ENCODE peak calls at places on chromosomes 2 and 18, in four cellular contexts. One of them, this sample, is unnamed.

GRCh38 chr2:158381205-158381604 is 75.3 kb downstream of the CCDC148 start:
- DNase-seq in GM12865: no peak
- DNase-seq in nephron progenitor cell: no peak
- DNase-seq in A549: no peak
- DNase-seq in this sample: no peak

GRCh38 chr2:200466703-200467418 is 43.0 kb downstream of the KCTD18 start:
- DNase-seq in GM12865: no peak
- DNase-seq in nephron progenitor cell: no peak
- DNase-seq in A549: no peak
- DNase-seq in this sample: no peak

GRCh38 chr2:188209218-188209617 is 82.5 kb upstream of the GULP1 start:
- DNase-seq in GM12865: no peak
- DNase-seq in nephron progenitor cell: no peak
- DNase-seq in A549: no peak
- DNase-seq in this sample: no peak

GRCh38 chr2:38146917-38147307 is 71.0 kb upstream of the CYP1B1 start:
- DNase-seq in GM12865: peak
- DNase-seq in nephron progenitor cell: no peak
- DNase-seq in A549: peak
- DNase-seq in this sample: no peak

GRCh38 chr18:35713545-35713944 is 132.0 kb downstream of the GALNT1 start:
- DNase-seq in GM12865: no peak
- DNase-seq in nephron progenitor cell: no peak
- DNase-seq in A549: no peak
- DNase-seq in this sample: no peak

GRCh38 chr2:29114514-29114840 is 738 bp upstream of the CLIP4 start:
- DNase-seq in GM12865: peak
- DNase-seq in nephron progenitor cell: no peak
- DNase-seq in A549: no peak
- DNase-seq in this sample: no peak

GRCh38 chr18:47296462-47296861 is 45.0 kb upstream of the SKOR2 start:
- DNase-seq in GM12865: no peak
- DNase-seq in nephron progenitor cell: no peak
- DNase-seq in A549: no peak
- DNase-seq in this sample: no peak

GRCh38 chr18:23629444-23629946 is 33.2 kb downstream of the ANKRD29 start:
- DNase-seq in GM12865: peak
- DNase-seq in nephron progenitor cell: no peak
- DNase-seq in A549: peak
- DNase-seq in this sample: no peak

GRCh38 chr2:204030337-204030736 is 93.8 kb downstream of the ICOS start:
- DNase-seq in GM12865: no peak
- DNase-seq in nephron progenitor cell: no peak
- DNase-seq in A549: no peak
- DNase-seq in this sample: no peak

GRCh38 chr2:136119717-136120675 is 2.0 kb upstream of the CXCR4 start:
- DNase-seq in GM12865: no peak
- DNase-seq in nephron progenitor cell: no peak
- DNase-seq in A549: no peak
- DNase-seq in this sample: no peak

GRCh38 chr2:3214827-3215404 is 162.7 kb downstream of the EIPR1 start:
- DNase-seq in GM12865: no peak
- DNase-seq in nephron progenitor cell: no peak
- DNase-seq in A549: no peak
- DNase-seq in this sample: no peak

GRCh38 chr2:159427048-159427447 is 140.5 kb upstream of the WDSUB1 start:
- DNase-seq in GM12865: no peak
- DNase-seq in nephron progenitor cell: no peak
- DNase-seq in A549: no peak
- DNase-seq in this sample: no peak

GRCh38 chr2:210476194-210477128 is at the start of gene LANCL1:
- DNase-seq in GM12865: peak
- DNase-seq in nephron progenitor cell: peak
- DNase-seq in A549: peak
- DNase-seq in this sample: peak

GRCh38 chr2:113069676-113070605 is 2.2 kb downstream of the IL1F10 start:
- DNase-seq in GM12865: no peak
- DNase-seq in nephron progenitor cell: no peak
- DNase-seq in A549: no peak
- DNase-seq in this sample: no peak

GRCh38 chr2:231670892-231671616 is 37.3 kb upstream of the PTMA start:
- DNase-seq in GM12865: peak
- DNase-seq in nephron progenitor cell: no peak
- DNase-seq in A549: peak
- DNase-seq in this sample: no peak

GRCh38 chr2:102604754-102605153 is 14.6 kb upstream of the SLC9A2 start:
- DNase-seq in GM12865: peak
- DNase-seq in nephron progenitor cell: no peak
- DNase-seq in A549: peak
- DNase-seq in this sample: no peak

DNA sequence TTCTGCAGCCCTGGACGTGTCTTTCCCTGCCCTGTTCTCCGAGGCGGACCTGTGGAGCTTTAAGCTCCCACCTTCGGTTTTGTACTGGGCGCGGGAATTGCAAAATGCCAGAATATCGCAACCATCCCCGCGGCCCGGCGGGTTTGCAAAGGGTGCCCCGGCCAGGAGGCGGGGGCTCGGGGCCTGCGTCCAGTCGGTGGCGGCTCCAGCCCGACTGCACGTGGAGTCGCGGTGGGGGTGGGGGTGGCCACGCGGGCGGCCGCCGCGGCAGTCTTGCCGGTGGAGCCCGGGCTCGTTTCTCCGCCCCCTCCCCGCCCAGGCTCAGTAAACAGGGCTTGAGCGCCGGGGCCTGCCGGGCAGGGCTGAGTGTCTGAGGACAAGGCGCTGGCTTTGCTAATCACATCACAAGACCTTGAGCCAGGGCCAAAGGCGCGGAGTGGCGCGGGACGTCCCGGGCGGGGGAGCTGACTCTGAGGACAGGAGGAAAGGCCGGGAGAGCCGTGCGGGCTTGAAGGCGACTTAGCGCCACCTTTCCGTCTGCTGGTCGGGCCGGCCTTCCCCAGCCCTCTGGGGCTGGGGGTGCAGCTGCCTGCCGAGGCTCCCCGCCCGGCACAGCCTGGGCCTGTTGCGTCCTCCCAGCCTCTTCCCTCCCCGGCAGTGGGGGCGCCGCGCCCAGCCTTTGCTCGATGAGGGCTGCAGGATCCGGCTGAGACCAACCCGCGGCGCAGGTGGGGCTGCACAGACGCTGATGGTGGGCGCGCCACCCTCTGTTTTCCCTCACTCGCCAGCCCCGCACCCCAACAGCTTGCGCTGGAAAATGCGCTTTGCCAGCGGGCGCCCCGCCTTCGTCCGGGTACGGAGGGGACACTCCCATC is 786 bp upstream of the ZFP36L2 start:
- DNase-seq in GM12865: peak
- DNase-seq in nephron progenitor cell: peak
- DNase-seq in A549: peak
- DNase-seq in this sample: peak
- TF ChIP-seq CTCF in GM12865: peak
- TF ChIP-seq CTCF in nephron progenitor cell: no peak
- TF ChIP-seq CTCF in A549: peak
- TF ChIP-seq CTCF in this sample: peak

DNA sequence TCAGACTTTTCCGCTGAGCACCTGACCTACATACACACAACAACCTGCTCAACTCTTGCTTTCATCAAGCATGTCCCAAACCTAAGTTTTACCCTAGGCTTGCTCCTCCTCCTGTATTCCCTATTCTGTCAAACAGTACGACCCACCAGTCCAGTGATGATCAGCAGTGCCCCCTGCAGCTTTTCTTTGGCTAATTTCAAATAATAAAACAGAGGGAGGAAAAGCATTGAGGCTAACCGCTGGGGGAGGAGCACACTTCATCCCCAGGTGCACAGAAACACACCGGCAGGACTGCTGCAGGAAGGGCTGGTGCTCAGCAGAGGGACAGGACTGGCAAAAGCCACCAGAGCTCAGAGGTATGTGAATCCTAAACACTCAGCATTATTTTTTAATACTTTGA is 21.2 kb downstream of the E2F6 start:
- DNase-seq in GM12865: no peak
- DNase-seq in nephron progenitor cell: no peak
- DNase-seq in A549: no peak
- DNase-seq in this sample: no peak
- TF ChIP-seq CTCF in GM12865: no peak
- TF ChIP-seq CTCF in nephron progenitor cell: no peak
- TF ChIP-seq CTCF in A549: no peak
- TF ChIP-seq CTCF in this sample: no peak

GRCh38 chr2:96527052-96527964 is 9.2 kb upstream of the ARID5A start:
- DNase-seq in GM12865: peak
- DNase-seq in nephron progenitor cell: peak
- DNase-seq in A549: no peak
- DNase-seq in this sample: peak
- TF ChIP-seq CTCF in GM12865: peak
- TF ChIP-seq CTCF in nephron progenitor cell: no peak
- TF ChIP-seq CTCF in A549: no peak
- TF ChIP-seq CTCF in this sample: no peak

DNA sequence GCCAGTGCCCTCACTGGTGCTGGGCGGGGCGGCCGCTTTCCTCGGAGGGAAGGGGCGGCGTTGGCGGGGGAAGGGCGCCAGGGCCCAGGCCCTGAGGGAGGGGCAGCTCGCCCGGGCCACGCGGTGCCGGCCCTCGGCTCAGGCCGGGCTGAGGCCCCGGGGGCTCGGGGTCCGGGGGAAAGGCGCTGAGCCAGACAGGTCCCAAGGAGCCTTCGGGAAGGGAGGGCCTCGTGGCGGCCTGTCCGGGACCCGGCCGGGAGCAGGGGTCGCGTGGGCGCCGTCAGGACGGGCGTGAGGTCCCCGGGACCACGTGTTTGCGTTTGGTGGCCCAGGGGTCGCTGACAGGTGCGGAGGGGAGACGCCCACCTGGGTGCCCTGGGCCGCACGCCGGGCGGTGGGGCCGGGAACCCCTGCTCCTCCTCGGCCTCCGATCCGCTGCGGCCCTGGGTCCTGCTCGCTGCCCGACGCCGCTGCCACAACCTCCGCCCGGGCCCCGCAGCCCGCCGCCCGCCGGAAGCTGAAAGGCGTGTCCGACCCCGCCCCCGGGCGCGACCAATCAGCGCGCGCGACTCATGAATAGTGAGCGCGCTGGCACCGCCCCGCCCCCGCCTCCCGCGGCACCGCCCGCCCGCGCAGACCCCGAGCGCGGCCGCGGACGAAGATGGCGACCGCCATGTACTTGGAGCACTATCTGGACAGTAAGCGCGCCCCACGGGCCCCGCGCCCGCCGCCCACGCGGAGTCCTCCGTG is at the start of gene ING5:
- DNase-seq in GM12865: peak
- DNase-seq in nephron progenitor cell: peak
- DNase-seq in A549: peak
- DNase-seq in this sample: peak
- TF ChIP-seq CTCF in GM12865: no peak
- TF ChIP-seq CTCF in nephron progenitor cell: no peak
- TF ChIP-seq CTCF in A549: no peak
- TF ChIP-seq CTCF in this sample: no peak

DNA sequence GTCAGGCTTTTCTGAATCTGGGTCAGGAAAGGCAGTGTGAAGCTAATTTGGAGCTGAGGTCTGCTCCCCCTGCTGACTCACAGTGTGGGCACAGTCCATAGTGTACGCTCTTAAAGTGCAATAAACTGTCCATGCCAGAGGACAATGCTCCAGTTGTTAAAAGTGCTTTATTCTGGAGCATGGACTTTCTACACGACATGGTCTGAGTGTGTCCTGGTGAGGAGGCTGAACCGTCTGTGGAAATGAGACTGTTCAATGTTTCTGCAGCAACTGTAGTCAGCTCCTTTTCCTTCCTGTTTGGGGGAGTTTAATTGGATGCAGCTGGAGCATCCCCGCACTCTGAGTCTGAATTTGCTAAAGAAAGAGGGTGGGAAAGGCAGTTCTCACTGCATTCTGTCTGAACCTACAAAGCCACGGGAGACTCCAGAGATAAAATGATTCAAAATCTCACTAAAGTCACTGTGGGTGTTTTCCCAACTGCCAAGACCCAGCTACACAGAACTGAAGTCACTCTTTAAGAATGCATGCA is 110.2 kb upstream of the TRIB2 start:
- DNase-seq in GM12865: no peak
- DNase-seq in nephron progenitor cell: no peak
- DNase-seq in A549: no peak
- DNase-seq in this sample: no peak
- TF ChIP-seq CTCF in GM12865: no peak
- TF ChIP-seq CTCF in nephron progenitor cell: no peak
- TF ChIP-seq CTCF in A549: no peak
- TF ChIP-seq CTCF in this sample: no peak

GRCh38 chr2:72934683-72935610 is 17.6 kb downstream of the EMX1 start:
- DNase-seq in GM12865: peak
- DNase-seq in nephron progenitor cell: no peak
- DNase-seq in A549: peak
- DNase-seq in this sample: no peak
- TF ChIP-seq CTCF in GM12865: peak
- TF ChIP-seq CTCF in nephron progenitor cell: no peak
- TF ChIP-seq CTCF in A549: peak
- TF ChIP-seq CTCF in this sample: peak

GRCh38 chr2:121884515-121884915 is 129.1 kb downstream of the TSN start:
- DNase-seq in GM12865: no peak
- DNase-seq in nephron progenitor cell: no peak
- DNase-seq in A549: no peak
- DNase-seq in this sample: peak

GRCh38 chr2:121890041-121890440 is 134.6 kb downstream of the TSN start:
- DNase-seq in GM12865: peak
- DNase-seq in nephron progenitor cell: no peak
- DNase-seq in A549: no peak
- DNase-seq in this sample: no peak

GRCh38 chr2:121886059-121886458 is 130.6 kb downstream of the TSN start:
- DNase-seq in GM12865: no peak
- DNase-seq in nephron progenitor cell: no peak
- DNase-seq in A549: no peak
- DNase-seq in this sample: no peak

GRCh38 chr2:121887513-121888188 is 132.2 kb downstream of the TSN start:
- DNase-seq in GM12865: no peak
- DNase-seq in nephron progenitor cell: no peak
- DNase-seq in A549: no peak
- DNase-seq in this sample: no peak

DNA sequence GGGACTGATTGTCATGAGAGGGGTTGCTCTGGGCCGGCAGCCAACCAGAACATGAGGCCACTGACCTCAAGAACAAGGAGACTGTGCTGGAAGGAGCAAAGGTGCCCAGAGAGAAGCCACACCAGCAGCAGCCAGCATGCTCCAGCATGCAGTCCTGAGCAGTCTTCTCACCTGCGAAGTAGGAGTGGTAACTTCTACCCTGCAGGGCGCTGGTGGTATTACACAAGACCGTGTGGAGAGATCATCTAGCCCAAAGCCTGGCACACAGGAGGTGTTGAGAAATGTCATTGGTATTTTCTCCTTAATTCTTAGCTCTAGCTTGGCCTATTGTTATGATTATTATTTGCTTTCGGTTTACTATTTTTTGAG is 132.7 kb downstream of the TSN start:
- DNase-seq in GM12865: peak
- DNase-seq in nephron progenitor cell: peak
- DNase-seq in A549: peak
- DNase-seq in this sample: no peak
- TF ChIP-seq CTCF in GM12865: peak
- TF ChIP-seq CTCF in nephron progenitor cell: peak
- TF ChIP-seq CTCF in A549: no peak
- TF ChIP-seq CTCF in this sample: peak

DNA sequence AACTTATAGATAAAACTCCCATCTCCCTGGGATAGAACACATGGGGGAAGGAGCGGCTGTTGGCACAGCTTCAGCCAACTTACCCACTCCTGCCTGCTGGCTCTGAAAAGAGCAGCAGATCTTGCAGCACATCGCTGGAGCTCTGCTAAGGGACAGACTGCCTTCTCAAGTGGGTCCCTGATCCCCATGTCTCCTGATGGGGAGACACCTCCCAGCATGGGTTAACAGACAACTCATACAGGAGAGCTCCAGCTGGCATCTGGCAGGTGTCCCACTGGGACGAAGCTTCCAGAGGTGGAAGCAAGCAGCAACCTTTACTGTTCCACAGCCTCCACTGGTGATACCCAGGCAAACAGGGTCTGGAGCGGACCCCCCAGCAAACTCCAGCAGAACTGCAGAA is 673.3 kb downstream of the NRXN1 start:
- DNase-seq in GM12865: no peak
- DNase-seq in nephron progenitor cell: no peak
- DNase-seq in A549: no peak
- DNase-seq in this sample: no peak
- TF ChIP-seq CTCF in GM12865: no peak
- TF ChIP-seq CTCF in nephron progenitor cell: no peak
- TF ChIP-seq CTCF in A549: no peak
- TF ChIP-seq CTCF in this sample: no peak